ENCODE peak calls at places on chromosomes 7 and 10, in eight cellular contexts. C, F, U, G, H, X, E and V are unnamed samples.

GRCh38 chr10:117673208-117673607 is 130.7 kb downstream of the EMX2 start:
- DNase-seq in C (no peak), E (no peak), X (no peak), G (no peak), F (no peak), H (no peak), U (no peak), V (no peak)

GRCh38 chr7:125561006-125561405 is 631.4 kb upstream of the POT1 start:
- DNase-seq in E (no peak), X (no peak), C (no peak), U (no peak), G (no peak), F (no peak), H (no peak), V (no peak)

GRCh38 chr7:96118449-96119001 is 203.4 kb downstream of the SLC25A13 start:
- DNase-seq in U (no peak), X (no peak), E (no peak), G (peak; percentile 15), H (no peak), C (no peak), F (peak; percentile 11), V (no peak)

GRCh38 chr10:76632158-76633051 is 1005.2 kb downstream of the KCNMA1 start:
- DNase-seq in H (no peak), F (no peak), G (peak; percentile 64), X (no peak), U (no peak), C (no peak), E (no peak), V (no peak)

GRCh38 chr10:24891823-24892222 is 60.6 kb downstream of the PRTFDC1 start:
- DNase-seq in H (peak; percentile 57), F (peak; percentile 73), E (no peak), X (peak; percentile 72), U (no peak), G (no peak), C (peak; percentile 16), V (no peak)

GRCh38 chr7:112063974-112064373 is 142.2 kb downstream of the DOCK4 start:
- DNase-seq in X (no peak), E (no peak), F (no peak), C (no peak), G (no peak), H (no peak), U (no peak), V (no peak)

GRCh38 chr10:1213707-1214675 is 157.8 kb downstream of the WDR37 start:
- DNase-seq in C (no peak), U (no peak), X (no peak), F (no peak), E (peak; percentile 78), G (no peak), H (no peak), V (no peak)

GRCh38 chr7:74061840-74062539 is 21.6 kb upstream of the LIMK1 start:
- DNase-seq in C (peak; percentile 96), E (no peak), X (peak; percentile 69), G (no peak), F (peak; percentile 95), H (peak; percentile 58), U (peak; percentile 35), V (peak; percentile 85)

GRCh38 chr7:24368161-24368560 is 84.2 kb downstream of the NPY start:
- DNase-seq in F (no peak), H (no peak), C (no peak), G (no peak), X (no peak), E (no peak), U (no peak), V (no peak)

GRCh38 chr10:59373071-59373470 is 10.7 kb upstream of the FAM13C start:
- DNase-seq in U (no peak), F (peak; percentile 27), H (no peak), C (no peak), E (no peak), G (no peak), X (no peak), V (no peak)